ENCODE peak calls at places on chromosomes 11 and 22, in ten cellular contexts. Y is A549, A is AG09309, J is type B pancreatic cell, B is stomach, I is testis, K is fibroblast of mammary gland, P is psoas muscle, Q is transverse colon, V is AG09319. T is an unnamed sample.

GRCh38 chr11:72652871-72653615 is 21.2 kb downstream of the PDE2A start:
- DNase-seq in V (no peak), P (no peak), B (no peak), Y (no peak), I (peak; percentile 17), Q (no peak), J (no peak), A (no peak), K (no peak), T (no peak)

GRCh38 chr22:50540352-50540751 is 5.3 kb upstream of the KLHDC7B start:
- DNase-seq in Q (no peak), Y (no peak), K (no peak), J (no peak), B (no peak), V (no peak), P (no peak), I (no peak), A (no peak), T (no peak)

GRCh38 chr11:2466869-2467694 is 22.3 kb downstream of the KCNQ1 start:
- DNase-seq in Y (no peak), K (no peak), B (peak; percentile 33), A (no peak), P (no peak), J (peak; percentile 64), V (no peak), Q (no peak), I (peak; percentile 21), T (peak; percentile 63)

GRCh38 chr11:57459112-57460016 is 964 bp upstream of the RTN4RL2 start:
- DNase-seq in P (no peak), I (no peak), B (no peak), Q (no peak), V (no peak), Y (no peak), K (no peak), A (no peak), J (no peak), T (no peak)

GRCh38 chr22:39738746-39739145 is 154.8 kb downstream of the ENTHD1 start:
- DNase-seq in B (no peak), P (no peak), A (peak; percentile 10), Q (no peak), J (no peak), K (peak; percentile 46), I (no peak), Y (no peak), V (no peak), T (no peak)

GRCh38 chr11:26193714-26194373 is 138.1 kb upstream of the ANO3 start:
- DNase-seq in V (no peak), Q (no peak), K (peak; percentile 84), Y (no peak), P (no peak), B (no peak), J (no peak), A (no peak), I (no peak), T (no peak)

GRCh38 chr11:87366766-87367405 is 329.2 kb downstream of the TMEM135 start:
- DNase-seq in Q (no peak), A (no peak), J (no peak), P (no peak), V (no peak), K (peak; percentile 11), Y (no peak), B (no peak), I (no peak), T (no peak)

GRCh38 chr11:68038226-68038717 is 553 bp upstream of the TCIRG1 start:
- DNase-seq in J (no peak), V (no peak), P (peak; percentile 27), Y (no peak), B (no peak), Q (no peak), A (no peak), I (no peak), K (no peak), T (peak; percentile 73)

GRCh38 chr11:72231396-72232259 is 7.1 kb downstream of the INPPL1 start:
- DNase-seq in B (no peak), Y (no peak), J (peak; percentile 48), K (no peak), Q (no peak), I (peak; percentile 9), V (no peak), A (no peak), P (no peak), T (no peak)

DNA sequence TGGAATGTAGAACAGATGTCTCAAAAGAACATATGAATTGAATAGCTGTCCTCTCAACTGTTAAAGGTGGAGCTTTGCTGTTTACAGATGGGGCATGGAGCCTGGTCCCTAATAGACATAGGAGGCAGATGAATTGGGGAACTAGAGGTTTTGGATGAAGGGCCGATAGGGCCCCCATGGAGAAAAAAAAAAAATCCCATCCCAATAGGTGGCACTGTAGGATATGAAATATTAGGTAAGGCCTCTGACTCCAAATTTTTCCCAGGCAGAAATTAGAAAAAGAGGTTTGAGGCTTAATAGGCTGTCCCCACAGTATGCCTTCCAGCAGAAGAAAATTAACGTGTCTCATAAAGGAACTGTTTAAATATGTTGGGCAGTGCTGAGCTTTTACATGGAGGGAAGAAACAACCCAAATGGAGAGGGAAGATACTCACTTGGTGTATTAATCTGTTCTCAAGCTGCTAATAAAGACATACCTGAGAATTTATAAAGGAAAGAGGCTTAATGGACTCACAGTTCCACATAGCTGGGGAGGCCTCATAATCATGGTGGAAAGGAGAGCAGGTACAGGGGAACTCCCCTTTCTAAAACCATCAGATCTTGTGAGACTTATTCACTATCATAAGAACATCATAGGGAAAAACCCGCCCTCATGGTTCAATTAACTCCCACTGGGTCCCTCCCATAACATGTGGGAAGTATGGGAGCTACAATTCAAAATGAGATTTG is 30.1 kb upstream of the TMEM45B start:
- DNase-seq in K (peak; percentile 16), B (no peak), Q (no peak), V (no peak), A (no peak), P (no peak), I (no peak), J (no peak), Y (no peak), T (no peak)
- TF ChIP-seq CTCF in K (peak; percentile 25), B (no peak), Q (no peak), V (peak; percentile 19), A (peak; percentile 39), P (no peak), I (no peak), J (peak; percentile 28), Y (peak; percentile 55), T (no peak)

GRCh38 chr11:12897390-12897789 is 111.7 kb upstream of the RASSF10 start:
- DNase-seq in P (peak; percentile 34), Q (no peak), J (no peak), I (no peak), B (no peak), A (no peak), K (no peak), Y (no peak), V (no peak), T (no peak)

GRCh38 chr11:12897867-12898266 is 111.2 kb upstream of the RASSF10 start:
- DNase-seq in K (peak; percentile 25), Y (no peak), P (peak; percentile 30), A (no peak), V (no peak), J (no peak), I (no peak), B (no peak), Q (peak; percentile 34), T (no peak)

GRCh38 chr11:12889243-12889642 is 119.9 kb upstream of the RASSF10 start:
- DNase-seq in V (peak; percentile 42), J (no peak), I (peak; percentile 38), K (peak; percentile 74), B (no peak), Q (no peak), Y (no peak), P (peak; percentile 37), A (peak; percentile 64), T (no peak)

GRCh38 chr11:12890476-12890875 is 118.6 kb upstream of the RASSF10 start:
- DNase-seq in A (no peak), I (no peak), Y (no peak), J (no peak), P (no peak), K (no peak), Q (no peak), V (no peak), B (no peak), T (no peak)

GRCh38 chr11:12893787-12894672 is 115.1 kb upstream of the RASSF10 start:
- DNase-seq in V (peak; percentile 15), I (peak; percentile 71), B (peak; percentile 69), K (peak; percentile 57), Q (peak; percentile 74), P (peak; percentile 49), Y (peak; percentile 51), A (no peak), J (peak; percentile 76), T (peak; percentile 79)
- TF ChIP-seq CTCF in V (peak; percentile 81), I (peak; percentile 91), B (peak; percentile 95), K (peak; percentile 75), Q (peak; percentile 91), P (peak; percentile 91), Y (peak; percentile 91), A (peak; percentile 83), J (peak; percentile 96), T (peak; percentile 64)

GRCh38 chr22:26632422-26633155 is 10.8 kb downstream of the CRYBA4 start:
- DNase-seq in K (no peak), J (no peak), B (no peak), P (no peak), Y (no peak), I (no peak), V (no peak), Q (no peak), A (no peak), T (no peak)

GRCh38 chr22:26636296-26636695 is 14.5 kb downstream of the CRYBA4 start:
- DNase-seq in Q (no peak), B (no peak), V (no peak), J (no peak), A (no peak), K (no peak), I (no peak), Y (no peak), P (no peak), T (no peak)

GRCh38 chr22:26635117-26635516 is 13.4 kb downstream of the CRYBA4 start:
- DNase-seq in P (no peak), V (no peak), Y (no peak), A (no peak), B (no peak), Q (no peak), K (no peak), I (no peak), J (no peak), T (no peak)

GRCh38 chr22:26631282-26631681 is 9.5 kb downstream of the CRYBA4 start:
- DNase-seq in I (no peak), J (no peak), B (no peak), Q (no peak), A (no peak), Y (no peak), P (no peak), K (no peak), V (no peak), T (no peak)

DNA sequence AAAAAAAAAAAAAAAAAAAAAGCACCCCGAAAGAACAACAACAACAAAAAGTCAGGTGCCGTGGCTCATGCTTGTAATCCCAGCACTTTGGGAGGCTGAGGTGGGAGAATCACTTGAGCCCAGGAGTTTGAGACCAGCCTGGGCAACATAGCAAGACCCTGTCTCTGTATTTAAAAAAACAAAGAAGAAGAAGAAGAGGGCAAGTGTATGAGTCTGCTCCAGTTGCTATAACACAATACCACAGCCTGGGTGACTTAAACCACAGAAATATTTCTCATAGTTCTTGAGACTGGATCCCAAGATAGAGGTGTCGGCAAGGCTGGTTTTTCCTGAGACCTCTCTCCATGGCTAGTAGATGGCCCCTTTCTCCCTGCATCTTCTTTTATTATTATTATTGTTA is 12.4 kb downstream of the CRYBA4 start:
- DNase-seq in J (no peak), A (no peak), Y (no peak), Q (no peak), V (no peak), K (no peak), P (no peak), I (no peak), B (no peak), T (no peak)
- TF ChIP-seq CTCF in J (no peak), A (no peak), Y (no peak), Q (no peak), V (no peak), K (no peak), P (no peak), I (no peak), B (no peak), T (no peak)

GRCh38 chr22:21022955-21023614 is 8.1 kb downstream of the P2RX6 start:
- DNase-seq in K (no peak), B (no peak), J (no peak), P (no peak), Q (no peak), V (no peak), A (no peak), I (no peak), Y (no peak), T (no peak)
- TF ChIP-seq CTCF in K (no peak), B (no peak), J (peak; percentile 28), P (no peak), Q (no peak), V (no peak), A (no peak), I (no peak), Y (no peak), T (no peak)